ENCODE peak calls at places on chromosomes 11 and 22, in ten cellular contexts. M, S, O, P, W, K, E, C, B and I are unnamed samples.

GRCh38 chr11:74730601-74731260 is 495 bp downstream of the CHRDL2 start:
- DNase-seq in M (no peak), S (no peak), O (no peak), P (no peak), W (no peak), K (no peak), E (no peak), C (no peak), B (no peak), I (no peak)

GRCh38 chr11:69006816-69007215 is 6.2 kb downstream of the MRGPRF start:
- DNase-seq in M (no peak), S (no peak), O (no peak), P (no peak), W (peak), K (no peak), E (no peak), C (no peak), B (no peak), I (no peak)

GRCh38 chr11:102879801-102880200 is 5.0 kb upstream of the MMP12 start:
- DNase-seq in M (no peak), S (no peak), O (no peak), P (no peak), W (no peak), K (no peak), E (no peak), C (no peak), B (no peak), I (no peak)

GRCh38 chr11:103703954-103704353 is 332.5 kb upstream of the DDI1 start:
- DNase-seq in M (no peak), S (no peak), O (no peak), P (no peak), W (no peak), K (no peak), E (no peak), C (no peak), B (no peak), I (no peak)

GRCh38 chr11:71256080-71256479 is 3.7 kb upstream of the SHANK2 start:
- DNase-seq in M (no peak), S (no peak), O (no peak), P (no peak), W (no peak), K (no peak), E (no peak), C (no peak), B (no peak), I (no peak)

GRCh38 chr11:2096001-2096918 is 42.9 kb downstream of the IGF2 start:
- DNase-seq in M (no peak), S (no peak), O (peak), P (peak), W (no peak), K (no peak), E (no peak), C (peak), B (no peak), I (no peak)

GRCh38 chr11:133082851-133083488 is 449.3 kb downstream of the OPCML start:
- DNase-seq in M (peak), S (peak), O (peak), P (no peak), W (no peak), K (peak), E (peak), C (no peak), B (peak), I (peak)

GRCh38 chr11:113043704-113044103 is 82.5 kb downstream of the NCAM1 start:
- DNase-seq in M (no peak), S (no peak), O (no peak), P (no peak), W (no peak), K (no peak), E (no peak), C (no peak), B (no peak), I (no peak)

GRCh38 chr11:27429740-27430451 is 42.7 kb downstream of the LGR4 start:
- DNase-seq in M (no peak), S (peak), O (no peak), P (peak), W (no peak), K (no peak), E (no peak), C (no peak), B (no peak), I (no peak)

GRCh38 chr11:104120493-104121200 is 43.3 kb downstream of the PDGFD start:
- DNase-seq in M (no peak), S (no peak), O (no peak), P (peak), W (no peak), K (peak), E (no peak), C (no peak), B (no peak), I (no peak)

GRCh38 chr11:95829580-95830259 is 39.4 kb downstream of the CEP57 start:
- DNase-seq in M (no peak), S (peak), O (peak), P (peak), W (no peak), K (no peak), E (no peak), C (no peak), B (no peak), I (no peak)

GRCh38 chr11:34345012-34345804 is 12.6 kb downstream of the ABTB2 start:
- DNase-seq in M (no peak), S (peak), O (peak), P (peak), W (peak), K (no peak), E (no peak), C (no peak), B (peak), I (no peak)

GRCh38 chr11:129969973-129970372 is 32.7 kb downstream of the PRDM10 start:
- DNase-seq in M (no peak), S (no peak), O (no peak), P (no peak), W (no peak), K (no peak), E (no peak), C (no peak), B (no peak), I (no peak)

GRCh38 chr11:34614334-34615113 is 6.4 kb upstream of the EHF start:
- DNase-seq in M (no peak), S (no peak), O (peak), P (no peak), W (no peak), K (no peak), E (no peak), C (no peak), B (no peak), I (no peak)

GRCh38 chr11:96309001-96309642 is 33.9 kb downstream of the MAML2 start:
- DNase-seq in M (no peak), S (peak), O (peak), P (peak), W (no peak), K (no peak), E (no peak), C (no peak), B (no peak), I (no peak)

GRCh38 chr22:32836286-32836859 is 34.9 kb downstream of the TIMP3 start:
- DNase-seq in M (no peak), S (no peak), O (peak), P (peak), W (no peak), K (peak), E (no peak), C (no peak), B (no peak), I (no peak)

GRCh38 chr11:36296925-36297604 is 977 bp downstream of the PRR5L start:
- DNase-seq in M (no peak), S (no peak), O (peak), P (no peak), W (no peak), K (no peak), E (no peak), C (peak), B (no peak), I (no peak)